ENCODE peak calls at places on chromosomes 5 and 9, in ten cellular contexts. L is heart left ventricle; H is neural progenitor cell; M is GM13976; B is retinal pigment epithelial cell; Q is mammary epithelial cell; I is GM12865; W is brain microvascular endothelial cell; Y is CD8-positive, alpha-beta T cell; R is endothelial cell. O is an unnamed sample.

GRCh38 chr5:34789021-34789531 is 49.9 kb upstream of the TTC23L start:
- DNase-seq in L (no peak), H (no peak), M (no peak), B (no peak), Q (peak; percentile 8), I (peak; percentile 5), W (peak; percentile 11), Y (no peak), R (no peak), O (no peak)

GRCh38 chr5:169435506-169436230 is 134.7 kb upstream of the SLIT3 start:
- DNase-seq in L (no peak), H (no peak), M (no peak), B (no peak), Q (no peak), I (no peak), W (no peak), Y (no peak), R (no peak), O (no peak)

GRCh38 chr9:88747768-88748167 is 212.8 kb downstream of the NXNL2 start:
- DNase-seq in L (no peak), H (no peak), M (no peak), B (no peak), Q (peak; percentile 79), I (no peak), W (peak; percentile 98), Y (no peak), R (no peak), O (no peak)

GRCh38 chr9:136244116-136244775 is 1.4 kb downstream of the QSOX2 start:
- DNase-seq in L (no peak), H (no peak), M (peak; percentile 77), B (no peak), Q (no peak), I (peak; percentile 82), W (no peak), Y (no peak), R (no peak), O (peak; percentile 85)

GRCh38 chr9:136143215-136144001 is 24.7 kb upstream of the TMEM250 start:
- DNase-seq in L (no peak), H (peak; percentile 80), M (peak; percentile 62), B (no peak), Q (no peak), I (no peak), W (no peak), Y (no peak), R (peak; percentile 59), O (no peak)

GRCh38 chr5:93922551-93922950 is 181.2 kb upstream of the POU5F2 start:
- DNase-seq in L (no peak), H (no peak), M (no peak), B (no peak), Q (no peak), I (no peak), W (no peak), Y (no peak), R (no peak), O (no peak)

GRCh38 chr5:38426493-38426892 is 130.0 kb downstream of the LIFR start:
- DNase-seq in L (no peak), H (no peak), M (no peak), B (no peak), Q (peak; percentile 37), I (no peak), W (no peak), Y (no peak), R (no peak), O (no peak)

GRCh38 chr5:133839721-133840120 is 128.7 kb downstream of the C5orf15 start:
- DNase-seq in L (no peak), H (no peak), M (no peak), B (no peak), Q (no peak), I (no peak), W (no peak), Y (no peak), R (no peak), O (no peak)

GRCh38 chr5:17216974-17217325 is 481 bp upstream of the BASP1 start:
- DNase-seq in L (no peak), H (peak; percentile 86), M (no peak), B (no peak), Q (no peak), I (no peak), W (peak; percentile 48), Y (no peak), R (peak; percentile 48), O (no peak)

GRCh38 chr5:104412649-104413240 is 850.2 kb upstream of the NUDT12 start:
- DNase-seq in L (no peak), H (peak; percentile 71), M (peak; percentile 9), B (peak; percentile 3), Q (peak; percentile 35), I (peak; percentile 69), W (peak; percentile 57), Y (no peak), R (peak; percentile 44), O (peak; percentile 13)

GRCh38 chr5:39073759-39074008 is 515 bp downstream of the RICTOR start:
- DNase-seq in L (peak; percentile 72), H (no peak), M (no peak), B (no peak), Q (no peak), I (no peak), W (no peak), Y (no peak), R (peak; percentile 57), O (no peak)

GRCh38 chr5:14487896-14488570 is 93.6 kb upstream of the OTULINL start:
- DNase-seq in L (no peak), H (no peak), M (peak; percentile 29), B (no peak), Q (no peak), I (no peak), W (no peak), Y (no peak), R (peak; percentile 26), O (no peak)

GRCh38 chr9:112308576-112308975 is 24.8 kb downstream of the PTBP3 start:
- DNase-seq in L (no peak), H (peak; percentile 79), M (no peak), B (peak; percentile 56), Q (no peak), I (no peak), W (no peak), Y (no peak), R (no peak), O (no peak)

GRCh38 chr9:135345775-135346433 is 133.7 kb upstream of the PPP1R26 start:
- DNase-seq in L (peak; percentile 28), H (no peak), M (no peak), B (no peak), Q (no peak), I (no peak), W (no peak), Y (no peak), R (no peak), O (no peak)

GRCh38 chr5:29079771-29080170 is 2041.4 kb upstream of the CDH9 start:
- DNase-seq in L (no peak), H (peak; percentile 34), M (no peak), B (no peak), Q (no peak), I (no peak), W (no peak), Y (no peak), R (peak; percentile 38), O (no peak)

GRCh38 chr5:132136906-132137305 is 63.3 kb downstream of the CSF2 start:
- DNase-seq in L (no peak), H (no peak), M (no peak), B (no peak), Q (peak; percentile 96), I (no peak), W (peak; percentile 7), Y (no peak), R (no peak), O (no peak)

DNA sequence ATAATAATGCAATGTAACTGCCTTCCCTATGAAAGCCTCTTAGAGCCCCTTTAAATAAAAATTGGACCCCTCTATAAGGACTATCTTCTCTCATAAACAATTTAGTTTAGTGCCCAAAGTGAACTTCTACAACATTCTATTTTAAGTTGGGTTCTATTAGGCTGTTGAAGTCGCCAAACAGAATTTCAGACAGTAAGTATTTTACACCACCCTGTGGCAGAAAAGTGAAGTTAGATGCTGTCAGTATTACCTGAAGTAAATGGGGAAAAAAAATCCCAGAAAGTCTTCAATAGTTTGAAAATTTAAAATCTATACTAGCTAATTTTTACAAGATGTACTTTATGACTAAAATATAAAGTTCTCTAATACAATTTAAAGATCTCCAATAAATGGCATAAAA is 29.5 kb downstream of the CAAP1 start:
- DNase-seq in L (no peak), H (peak; percentile 7), M (no peak), B (no peak), Q (no peak), I (no peak), W (peak; percentile 6), Y (no peak), R (no peak), O (no peak)
- TF ChIP-seq CTCF in L (peak; percentile 19), H (peak; percentile 51), M (no peak), B (peak; percentile 53), Q (peak; percentile 25), I (no peak), W (peak; percentile 34), Y (no peak), R (peak; percentile 34), O (no peak)

GRCh38 chr5:68661237-68661636 is 432.6 kb upstream of the SLC30A5 start:
- DNase-seq in L (no peak), H (peak; percentile 42), M (peak; percentile 31), B (no peak), Q (peak; percentile 32), I (peak; percentile 57), W (peak; percentile 8), Y (no peak), R (peak; percentile 29), O (peak; percentile 32)
- TF ChIP-seq CTCF in L (peak; percentile 33), H (peak; percentile 58), M (peak; percentile 16), B (peak; percentile 56), Q (peak; percentile 41), I (peak; percentile 51), W (peak; percentile 72), Y (no peak), R (peak; percentile 54), O (peak; percentile 30)

DNA sequence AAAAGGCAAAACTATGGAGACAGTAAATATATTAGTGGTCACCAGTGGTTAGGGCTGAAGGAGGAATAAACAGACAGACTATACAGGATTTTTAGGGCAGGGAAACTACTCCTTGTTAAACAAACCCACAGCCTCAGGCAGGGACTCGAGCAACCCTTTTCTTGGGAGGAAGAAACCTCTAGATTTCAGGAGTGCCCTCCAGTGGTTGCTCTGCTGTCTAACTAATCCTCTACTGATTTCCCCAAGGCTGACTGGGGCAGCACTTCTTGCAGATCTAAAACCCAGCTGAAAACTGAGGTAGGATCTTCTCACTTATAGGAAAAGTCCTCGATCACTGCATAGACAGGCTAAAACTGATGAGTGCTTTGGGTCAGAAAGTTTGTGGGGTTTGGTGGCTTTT is 176.8 kb downstream of the ISOC1 start:
- DNase-seq in L (no peak), H (peak; percentile 53), M (peak; percentile 2), B (no peak), Q (peak; percentile 5), I (peak; percentile 21), W (no peak), Y (no peak), R (peak; percentile 22), O (no peak)
- TF ChIP-seq CTCF in L (no peak), H (peak; percentile 50), M (peak; percentile 6), B (peak; percentile 46), Q (peak; percentile 6), I (peak; percentile 12), W (no peak), Y (no peak), R (no peak), O (no peak)

GRCh38 chr9:74610523-74611061 is 113.5 kb downstream of the RORB start:
- DNase-seq in L (no peak), H (no peak), M (no peak), B (no peak), Q (no peak), I (no peak), W (no peak), Y (no peak), R (no peak), O (no peak)

GRCh38 chr9:74609671-74610416 is 112.7 kb downstream of the RORB start:
- DNase-seq in L (no peak), H (peak; percentile 8), M (no peak), B (no peak), Q (peak; percentile 4), I (no peak), W (no peak), Y (no peak), R (no peak), O (no peak)
- TF ChIP-seq CTCF in L (no peak), H (peak; percentile 23), M (no peak), B (no peak), Q (no peak), I (no peak), W (no peak), Y (no peak), R (no peak), O (no peak)

O was measured in GM20000.